ENCODE peak calls at places on chromosomes 1 and 21, in four cellular contexts. R is IMR-90, C is GM23338, L is lower lobe of right lung. Q is an unnamed sample.

GRCh38 chr21:33896691-33897090 is 18.9 kb downstream of the ATP5PO start:
- DNase-seq in R (no peak), C (no peak), L (no peak), Q (no peak)

GRCh38 chr21:15441060-15441493 is 288.7 kb upstream of the USP25 start:
- DNase-seq in R (no peak), C (peak; percentile 61), L (no peak), Q (no peak)

GRCh38 chr1:37793773-37794371 is at the start of gene MANEAL:
- DNase-seq in R (peak; percentile 54), C (peak; percentile 67), L (peak; percentile 69), Q (peak; percentile 24)

GRCh38 chr1:239976130-239976968 is 115.3 kb upstream of the FMN2 start:
- DNase-seq in R (peak; percentile 59), C (peak; percentile 75), L (no peak), Q (peak; percentile 27)

GRCh38 chr1:35202048-35202719 is 9.2 kb upstream of the SFPQ start:
- DNase-seq in R (peak; percentile 82), C (peak; percentile 93), L (no peak), Q (peak; percentile 43)

GRCh38 chr1:112866151-112866550 is 89.8 kb downstream of the SLC16A1 start:
- DNase-seq in R (peak; percentile 82), C (no peak), L (no peak), Q (no peak)

GRCh38 chr1:15847100-15847892 is at the start of gene SPEN:
- DNase-seq in R (peak; percentile 96), C (peak; percentile 90), L (peak; percentile 99), Q (peak; percentile 95)

GRCh38 chr1:29331731-29332130 is 95.4 kb downstream of the PTPRU start:
- DNase-seq in R (no peak), C (no peak), L (no peak), Q (no peak)

GRCh38 chr1:161072751-161073449 is 3.2 kb upstream of the ARHGAP30 start:
- DNase-seq in R (no peak), C (no peak), L (no peak), Q (no peak)

GRCh38 chr1:183609313-183609712 is 19.1 kb upstream of the NCF2 start:
- DNase-seq in R (peak; percentile 81), C (peak; percentile 31), L (peak; percentile 77), Q (no peak)
- TF ChIP-seq CTCF in R (peak; percentile 55), C (peak; percentile 46), L (peak; percentile 54), Q (no peak)

GRCh38 chr1:234909307-234909706 is 219.3 kb downstream of the TOMM20 start:
- DNase-seq in R (no peak), C (no peak), L (no peak), Q (no peak)

GRCh38 chr1:234907585-234908457 is 220.8 kb downstream of the TOMM20 start:
- DNase-seq in R (peak; percentile 79), C (no peak), L (no peak), Q (no peak)

GRCh38 chr1:234909851-234910250 is 218.8 kb downstream of the TOMM20 start:
- DNase-seq in R (no peak), C (no peak), L (no peak), Q (no peak)

GRCh38 chr1:234908571-234908970 is 220.1 kb downstream of the TOMM20 start:
- DNase-seq in R (no peak), C (no peak), L (no peak), Q (no peak)

GRCh38 chr1:234906654-234907053 is 222.0 kb downstream of the TOMM20 start:
- DNase-seq in R (no peak), C (no peak), L (no peak), Q (no peak)
- TF ChIP-seq CTCF in R (no peak), C (no peak), L (no peak), Q (no peak)

GRCh38 chr1:195580988-195581387 is 1027.3 kb downstream of the KCNT2 start:
- DNase-seq in R (peak; percentile 13), C (peak; percentile 12), L (no peak), Q (no peak)
- TF ChIP-seq CTCF in R (no peak), C (no peak), L (no peak), Q (no peak)

GRCh38 chr21:31974454-31974985 is 101.7 kb downstream of the HUNK start:
- DNase-seq in R (no peak), C (peak; percentile 36), L (no peak), Q (no peak)

GRCh38 chr21:31973402-31973944 is 100.7 kb downstream of the HUNK start:
- DNase-seq in R (no peak), C (no peak), L (no peak), Q (no peak)

GRCh38 chr21:31977816-31978215 is 105.0 kb downstream of the HUNK start:
- DNase-seq in R (no peak), C (no peak), L (no peak), Q (no peak)

GRCh38 chr21:31972622-31973021 is 99.8 kb downstream of the HUNK start:
- DNase-seq in R (no peak), C (no peak), L (no peak), Q (no peak)

DNA sequence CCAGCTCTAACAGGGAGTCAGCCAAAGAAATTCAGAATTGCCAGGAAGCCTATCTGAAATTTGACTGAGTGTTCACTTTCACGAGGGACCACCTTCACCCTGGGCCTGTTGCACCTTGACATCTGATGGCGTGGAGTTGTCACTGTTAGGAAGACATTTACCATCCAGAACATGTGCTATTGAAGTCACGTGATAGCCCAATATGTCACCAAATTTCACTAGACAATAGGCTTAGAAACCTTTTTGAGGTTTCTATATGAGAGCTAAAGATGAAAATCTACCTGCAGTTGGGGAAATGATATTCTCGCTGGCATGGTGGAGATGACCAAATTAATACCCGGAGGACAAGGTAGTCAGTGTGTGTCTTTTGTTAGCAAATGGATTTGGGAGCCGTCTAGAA is 102.7 kb downstream of the HUNK start:
- DNase-seq in R (no peak), C (no peak), L (no peak), Q (no peak)
- TF ChIP-seq CTCF in R (no peak), C (no peak), L (no peak), Q (no peak)

DNA sequence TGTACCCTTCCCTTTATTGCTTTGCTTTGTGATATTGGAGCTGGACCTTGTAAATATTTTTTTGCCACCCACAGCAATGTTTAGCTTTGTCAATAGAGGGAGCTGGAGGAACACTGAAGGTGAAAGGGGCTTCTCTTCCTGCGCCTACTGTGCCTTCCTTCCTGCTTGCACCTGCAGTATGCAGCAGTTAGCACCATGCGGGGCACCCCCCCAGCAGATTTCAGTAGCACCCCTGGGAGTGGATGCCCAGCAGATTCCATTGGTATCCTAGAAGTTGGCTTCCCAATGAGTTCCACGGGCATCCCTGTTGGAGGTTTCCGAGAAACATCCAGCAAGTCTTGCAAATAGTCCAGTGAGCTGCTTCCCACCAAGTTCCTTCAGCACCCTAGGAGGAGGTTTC is 25.6 kb downstream of the S100A10 start:
- DNase-seq in R (peak; percentile 41), C (peak; percentile 80), L (no peak), Q (no peak)
- TF ChIP-seq CTCF in R (peak; percentile 86), C (peak; percentile 92), L (peak; percentile 69), Q (peak; percentile 82)

DNA sequence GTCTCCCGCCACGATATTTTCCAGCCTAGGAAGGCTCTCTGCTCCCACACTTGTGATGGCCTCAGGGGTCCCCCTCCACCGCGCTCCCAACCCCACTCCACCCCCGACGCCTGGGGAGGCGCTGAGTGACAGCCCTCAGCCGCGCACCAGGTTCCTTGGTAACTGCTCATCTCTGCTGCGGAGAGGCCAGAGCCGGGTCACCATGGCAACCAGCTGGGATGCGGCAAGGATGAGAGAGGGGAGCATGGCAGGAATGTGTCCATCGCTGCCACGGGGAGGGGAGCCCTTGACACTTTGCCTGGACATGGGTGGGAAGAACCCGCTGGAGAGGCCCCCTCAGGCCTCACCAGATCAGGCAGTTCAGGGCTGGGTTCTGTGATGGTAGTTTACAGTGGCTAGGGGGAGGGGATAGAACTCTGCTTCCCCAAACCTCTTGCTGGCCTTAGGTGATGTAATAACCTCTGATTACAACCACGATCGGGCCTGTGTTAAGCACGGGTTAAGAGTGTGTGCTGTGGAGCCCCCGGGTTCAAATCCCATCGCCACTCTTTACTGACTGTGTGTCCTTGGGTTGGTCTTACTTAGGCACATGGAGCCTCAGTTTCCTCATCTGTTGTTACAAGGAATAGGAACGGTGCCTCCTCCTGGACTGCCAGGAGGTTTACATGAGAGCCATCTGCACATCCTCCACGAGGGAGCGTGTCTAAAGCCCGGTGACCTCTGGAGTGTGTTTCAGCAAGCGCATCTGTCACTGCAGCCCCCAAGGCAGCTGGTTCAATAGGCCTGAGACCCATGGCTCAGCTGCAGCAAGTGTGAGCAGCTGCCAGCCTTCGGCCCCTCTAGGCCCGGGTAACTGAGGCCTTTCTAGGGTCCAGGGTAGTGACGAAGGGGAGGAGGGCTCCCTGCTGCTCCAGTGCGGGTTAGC is 6.3 kb downstream of the KIF17 start:
- DNase-seq in R (no peak), C (peak; percentile 57), L (no peak), Q (no peak)
- TF ChIP-seq CTCF in R (no peak), C (peak; percentile 43), L (no peak), Q (no peak)

GRCh38 chr1:14524816-14525215 is 73.7 kb upstream of the KAZN start:
- DNase-seq in R (no peak), C (no peak), L (no peak), Q (no peak)

GRCh38 chr1:14519976-14520375 is 78.5 kb upstream of the KAZN start:
- DNase-seq in R (peak; percentile 40), C (no peak), L (no peak), Q (no peak)

GRCh38 chr1:14521602-14522001 is 76.9 kb upstream of the KAZN start:
- DNase-seq in R (no peak), C (no peak), L (no peak), Q (no peak)

GRCh38 chr1:14520514-14521163 is 77.8 kb upstream of the KAZN start:
- DNase-seq in R (no peak), C (no peak), L (no peak), Q (no peak)

GRCh38 chr1:14522331-14523241 is 75.9 kb upstream of the KAZN start:
- DNase-seq in R (peak; percentile 82), C (peak; percentile 55), L (no peak), Q (no peak)
- TF ChIP-seq CTCF in R (no peak), C (no peak), L (no peak), Q (no peak)

GRCh38 chr1:40184193-40184592 is 23.0 kb downstream of the RLF start:
- DNase-seq in R (no peak), C (no peak), L (no peak), Q (no peak)

GRCh38 chr1:40179496-40180089 is 18.4 kb downstream of the RLF start:
- DNase-seq in R (no peak), C (no peak), L (no peak), Q (no peak)

GRCh38 chr1:40185951-40186864 is 25.0 kb downstream of the RLF start:
- DNase-seq in R (peak; percentile 62), C (peak; percentile 7), L (no peak), Q (no peak)

GRCh38 chr1:40187399-40187798 is 26.2 kb downstream of the RLF start:
- DNase-seq in R (peak; percentile 26), C (no peak), L (no peak), Q (no peak)

DNA sequence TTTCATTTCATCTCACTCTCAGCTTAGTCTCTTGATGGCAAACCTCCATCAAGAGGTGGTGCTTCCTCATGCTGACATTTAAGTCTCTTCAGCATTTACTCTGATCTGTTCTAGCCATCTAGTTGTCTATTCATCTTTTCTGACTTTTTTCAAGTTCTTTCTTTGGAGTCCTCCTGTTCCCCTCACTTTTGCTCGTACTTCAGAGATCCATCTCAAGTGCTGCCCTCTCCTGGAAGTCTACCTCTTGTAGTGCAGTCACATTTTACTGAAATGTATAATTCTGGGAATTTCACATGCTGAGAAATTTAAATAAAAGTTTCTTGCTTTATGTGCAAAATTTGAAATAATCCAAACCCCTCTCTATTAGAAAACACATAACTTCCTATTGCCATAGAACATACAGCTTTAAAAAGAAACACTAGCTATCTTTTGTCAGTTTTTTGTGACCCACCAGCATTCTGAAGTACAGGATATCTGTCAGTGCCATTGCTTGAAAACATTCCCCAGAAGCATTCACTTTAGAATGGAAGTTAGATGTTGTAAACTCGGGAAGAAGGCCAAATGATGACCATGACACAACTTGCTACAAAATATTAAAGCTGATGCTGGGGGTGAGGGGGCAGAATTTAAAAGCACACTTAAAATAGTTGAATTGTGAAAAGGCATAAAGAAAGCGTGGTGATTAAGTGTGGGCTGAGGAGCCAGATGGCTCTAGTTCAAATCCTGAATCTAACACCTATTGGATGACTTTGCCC is 21.9 kb downstream of the RLF start:
- DNase-seq in R (peak; percentile 45), C (peak; percentile 73), L (no peak), Q (no peak)
- TF ChIP-seq CTCF in R (peak; percentile 47), C (peak; percentile 63), L (peak; percentile 26), Q (peak; percentile 24)